ENCODE peak calls at places on chromosomes 11 and 22, in five cellular contexts. One of them, this sample, is unnamed.
A peak's percentile ranks its signal among the peaks of the same experiment; 100 is the strongest.

GRCh38 chr11:96782632-96783031 is 392.8 kb downstream of the JRKL start:
- DNase-seq in A549: no peak
- DNase-seq in A673: no peak
- DNase-seq in tibial artery: no peak
- DNase-seq in esophagus squamous epithelium: no peak
- DNase-seq in this sample: no peak

GRCh38 chr11:76240143-76240505 is 33.8 kb upstream of the WNT11 start:
- DNase-seq in A549: no peak
- DNase-seq in A673: no peak
- DNase-seq in tibial artery: no peak
- DNase-seq in esophagus squamous epithelium: no peak
- DNase-seq in this sample: no peak

GRCh38 chr11:34180045-34180813 is 74.8 kb downstream of the NAT10 start:
- DNase-seq in A549: no peak
- DNase-seq in A673: no peak
- DNase-seq in tibial artery: no peak
- DNase-seq in esophagus squamous epithelium: no peak
- DNase-seq in this sample: peak; percentile 36

GRCh38 chr11:57121996-57122395 is 59.8 kb upstream of the LRRC55 start:
- DNase-seq in A549: no peak
- DNase-seq in A673: no peak
- DNase-seq in tibial artery: no peak
- DNase-seq in esophagus squamous epithelium: no peak
- DNase-seq in this sample: no peak

GRCh38 chr11:95688015-95688414 is 101.6 kb downstream of the FAM76B start:
- DNase-seq in A549: no peak
- DNase-seq in A673: no peak
- DNase-seq in tibial artery: no peak
- DNase-seq in esophagus squamous epithelium: no peak
- DNase-seq in this sample: no peak

GRCh38 chr11:93116641-93117577 is 80.9 kb downstream of the SLC36A4 start:
- DNase-seq in A549: no peak
- DNase-seq in A673: no peak
- DNase-seq in tibial artery: no peak
- DNase-seq in esophagus squamous epithelium: no peak
- DNase-seq in this sample: no peak

GRCh38 chr11:70077411-70078094 is 564 bp upstream of the ANO1 start:
- DNase-seq in A549: no peak
- DNase-seq in A673: no peak
- DNase-seq in tibial artery: peak; percentile 66
- DNase-seq in esophagus squamous epithelium: no peak
- DNase-seq in this sample: no peak

GRCh38 chr11:94755494-94755893 is 12.7 kb upstream of the AMOTL1 start:
- DNase-seq in A549: no peak
- DNase-seq in A673: no peak
- DNase-seq in tibial artery: no peak
- DNase-seq in esophagus squamous epithelium: no peak
- DNase-seq in this sample: no peak

GRCh38 chr11:85167471-85167870 is 459.7 kb downstream of the DLG2 start:
- DNase-seq in A549: no peak
- DNase-seq in A673: no peak
- DNase-seq in tibial artery: no peak
- DNase-seq in esophagus squamous epithelium: no peak
- DNase-seq in this sample: no peak

GRCh38 chr22:43017525-43018290 is 2.8 kb upstream of the PACSIN2 start:
- DNase-seq in A549: no peak
- DNase-seq in A673: no peak
- DNase-seq in tibial artery: no peak
- DNase-seq in esophagus squamous epithelium: no peak
- DNase-seq in this sample: no peak

GRCh38 chr11:40183073-40184064 is 1276.1 kb downstream of the LRRC4C start:
- DNase-seq in A549: no peak
- DNase-seq in A673: no peak
- DNase-seq in tibial artery: no peak
- DNase-seq in esophagus squamous epithelium: no peak
- DNase-seq in this sample: no peak

GRCh38 chr11:64842851-64843841 is 1.3 kb downstream of the CDC42BPG start:
- DNase-seq in A549: peak; percentile 59
- DNase-seq in A673: no peak
- DNase-seq in tibial artery: no peak
- DNase-seq in esophagus squamous epithelium: no peak
- DNase-seq in this sample: no peak

GRCh38 chr11:87454246-87454645 is 416.5 kb downstream of the TMEM135 start:
- DNase-seq in A549: no peak
- DNase-seq in A673: no peak
- DNase-seq in tibial artery: no peak
- DNase-seq in esophagus squamous epithelium: no peak
- DNase-seq in this sample: no peak

GRCh38 chr22:24494535-24495364 is at the start of gene UPB1:
- DNase-seq in A549: no peak
- DNase-seq in A673: no peak
- DNase-seq in tibial artery: no peak
- DNase-seq in esophagus squamous epithelium: no peak
- DNase-seq in this sample: no peak

GRCh38 chr11:3006505-3007260 is 14.6 kb upstream of the NAP1L4 start:
- DNase-seq in A549: no peak
- DNase-seq in A673: peak; percentile 53
- DNase-seq in tibial artery: peak; percentile 61
- DNase-seq in esophagus squamous epithelium: no peak
- DNase-seq in this sample: no peak

GRCh38 chr22:44828193-44828592 is 75.8 kb downstream of the ARHGAP8 start:
- DNase-seq in A549: peak; percentile 25
- DNase-seq in A673: peak; percentile 35
- DNase-seq in tibial artery: no peak
- DNase-seq in esophagus squamous epithelium: no peak
- DNase-seq in this sample: no peak

GRCh38 chr11:69321877-69322350 is 28.0 kb downstream of the MYEOV start:
- DNase-seq in A549: no peak
- DNase-seq in A673: no peak
- DNase-seq in tibial artery: peak; percentile 72
- DNase-seq in esophagus squamous epithelium: no peak
- DNase-seq in this sample: no peak

GRCh38 chr11:126268361-126268707 is 361 bp downstream of the SRPRA start:
- DNase-seq in A549: no peak
- DNase-seq in A673: no peak
- DNase-seq in tibial artery: no peak
- DNase-seq in esophagus squamous epithelium: no peak
- DNase-seq in this sample: no peak

GRCh38 chr11:119377112-119377901 is 4.2 kb downstream of the USP2 start:
- DNase-seq in A549: no peak
- DNase-seq in A673: no peak
- DNase-seq in tibial artery: peak; percentile 61
- DNase-seq in esophagus squamous epithelium: no peak
- DNase-seq in this sample: no peak

GRCh38 chr11:18071098-18071705 is 25.1 kb upstream of the TPH1 start:
- DNase-seq in A549: no peak
- DNase-seq in A673: no peak
- DNase-seq in tibial artery: no peak
- DNase-seq in esophagus squamous epithelium: no peak
- DNase-seq in this sample: no peak

GRCh38 chr11:18078909-18079308 is 27.0 kb downstream of the SAAL1 start:
- DNase-seq in A549: no peak
- DNase-seq in A673: no peak
- DNase-seq in tibial artery: no peak
- DNase-seq in esophagus squamous epithelium: no peak
- DNase-seq in this sample: no peak

GRCh38 chr11:18080451-18080850 is 25.4 kb downstream of the SAAL1 start:
- DNase-seq in A549: no peak
- DNase-seq in A673: no peak
- DNase-seq in tibial artery: no peak
- DNase-seq in esophagus squamous epithelium: no peak
- DNase-seq in this sample: no peak

DNA sequence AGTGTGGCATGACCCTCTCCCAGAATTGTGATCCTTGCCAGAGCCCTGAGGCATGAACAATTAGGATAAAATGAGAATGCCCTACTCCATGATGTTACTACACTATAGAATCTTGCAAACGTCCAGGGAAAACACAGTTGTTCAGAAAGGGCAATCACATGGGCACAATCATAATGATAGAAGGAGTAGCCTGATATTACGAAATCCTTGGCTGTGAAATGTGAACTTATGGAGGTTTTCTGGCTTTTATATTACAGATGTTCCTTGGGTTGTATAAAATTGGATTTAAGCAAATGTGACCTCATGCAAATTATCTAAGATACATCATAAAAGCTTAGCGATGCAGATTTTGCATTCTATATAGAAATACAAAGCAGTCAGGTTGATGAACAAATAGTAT is 29.4 kb upstream of the TPH1 start:
- DNase-seq in A549: no peak
- DNase-seq in A673: no peak
- DNase-seq in tibial artery: no peak
- DNase-seq in esophagus squamous epithelium: no peak
- DNase-seq in this sample: no peak
- H3K4me3 ChIP-seq in A549: no peak overlapping the region
- H3K4me3 ChIP-seq in A673: no peak overlapping the region
- H3K4me3 ChIP-seq in tibial artery: no peak overlapping the region
- H3K4me3 ChIP-seq in esophagus squamous epithelium: no peak overlapping the region
- H3K4me3 ChIP-seq in this sample: no peak overlapping the region

GRCh38 chr22:49600452-49600847 is 227.2 kb downstream of the BRD1 start:
- DNase-seq in A549: no peak
- DNase-seq in A673: no peak
- DNase-seq in tibial artery: peak; percentile 32
- DNase-seq in esophagus squamous epithelium: no peak
- DNase-seq in this sample: no peak
- H3K4me1 ChIP-seq in A549: no peaks in the 10 kb centered on the region
- H3K4me1 ChIP-seq in A673: no peaks in the 10 kb centered on the region
- H3K4me1 ChIP-seq in tibial artery: no peaks in the 10 kb centered on the region
- H3K4me1 ChIP-seq in esophagus squamous epithelium: no peaks in the 10 kb centered on the region
- H3K4me1 ChIP-seq in this sample: no peaks in the 10 kb centered on the region

GRCh38 chr11:91243065-91243464 is 981.6 kb upstream of the FAT3 start:
- DNase-seq in A549: no peak
- DNase-seq in A673: no peak
- DNase-seq in tibial artery: no peak
- DNase-seq in esophagus squamous epithelium: no peak
- DNase-seq in this sample: no peak

GRCh38 chr11:91244921-91245320 is 979.7 kb upstream of the FAT3 start:
- DNase-seq in A549: no peak
- DNase-seq in A673: no peak
- DNase-seq in tibial artery: no peak
- DNase-seq in esophagus squamous epithelium: no peak
- DNase-seq in this sample: no peak

GRCh38 chr11:91243630-91244029 is 981.0 kb upstream of the FAT3 start:
- DNase-seq in A549: no peak
- DNase-seq in A673: peak; percentile 54
- DNase-seq in tibial artery: no peak
- DNase-seq in esophagus squamous epithelium: no peak
- DNase-seq in this sample: no peak

GRCh38 chr11:91248199-91248807 is 976.3 kb upstream of the FAT3 start:
- DNase-seq in A549: peak; percentile 57
- DNase-seq in A673: peak; percentile 78
- DNase-seq in tibial artery: no peak
- DNase-seq in esophagus squamous epithelium: no peak
- DNase-seq in this sample: no peak
- TF ChIP-seq CTCF in A549: peak; percentile 75
- TF ChIP-seq CTCF in A673: peak; percentile 93
- TF ChIP-seq CTCF in tibial artery: peak; percentile 62
- TF ChIP-seq CTCF in esophagus squamous epithelium: peak; percentile 11
- TF ChIP-seq CTCF in this sample: peak; percentile 50

GRCh38 chr22:39205344-39206021 is 39.3 kb downstream of the PDGFB start:
- DNase-seq in A549: peak; percentile 65
- DNase-seq in A673: no peak
- DNase-seq in tibial artery: peak; percentile 47
- DNase-seq in esophagus squamous epithelium: no peak
- DNase-seq in this sample: no peak
- H3K4me3 ChIP-seq in A549: no peak overlapping the region
- H3K4me3 ChIP-seq in A673: no peak overlapping the region
- H3K4me3 ChIP-seq in tibial artery: no peak overlapping the region
- H3K4me3 ChIP-seq in esophagus squamous epithelium: no peak overlapping the region
- H3K4me3 ChIP-seq in this sample: no peak overlapping the region

GRCh38 chr11:36034572-36035331 is 90.9 kb downstream of the LDLRAD3 start:
- DNase-seq in A549: peak; percentile 45
- DNase-seq in A673: no peak
- DNase-seq in tibial artery: no peak
- DNase-seq in esophagus squamous epithelium: no peak
- DNase-seq in this sample: no peak

GRCh38 chr11:36027731-36028130 is 83.9 kb downstream of the LDLRAD3 start:
- DNase-seq in A549: no peak
- DNase-seq in A673: no peak
- DNase-seq in tibial artery: no peak
- DNase-seq in esophagus squamous epithelium: no peak
- DNase-seq in this sample: peak; percentile 43

GRCh38 chr11:36033936-36034335 is 90.1 kb downstream of the LDLRAD3 start:
- DNase-seq in A549: no peak
- DNase-seq in A673: no peak
- DNase-seq in tibial artery: no peak
- DNase-seq in esophagus squamous epithelium: no peak
- DNase-seq in this sample: no peak

GRCh38 chr11:36033082-36033751 is 89.4 kb downstream of the LDLRAD3 start:
- DNase-seq in A549: no peak
- DNase-seq in A673: no peak
- DNase-seq in tibial artery: no peak
- DNase-seq in esophagus squamous epithelium: no peak
- DNase-seq in this sample: no peak

GRCh38 chr11:36030707-36031365 is 87.0 kb downstream of the LDLRAD3 start:
- DNase-seq in A549: no peak
- DNase-seq in A673: peak; percentile 40
- DNase-seq in tibial artery: no peak
- DNase-seq in esophagus squamous epithelium: no peak
- DNase-seq in this sample: no peak
- H3K4me1 ChIP-seq in A549: peaks cover 21% of the 10 kb centered on the region
- H3K4me1 ChIP-seq in A673: peaks cover 4% of the 10 kb centered on the region
- H3K4me1 ChIP-seq in tibial artery: peaks cover 20% of the 10 kb centered on the region
- H3K4me1 ChIP-seq in esophagus squamous epithelium: peaks cover 19% of the 10 kb centered on the region
- H3K4me1 ChIP-seq in this sample: peaks cover 14% of the 10 kb centered on the region

GRCh38 chr11:109853156-109853776 is 239.9 kb upstream of the ZC3H12C start:
- DNase-seq in A549: peak; percentile 67
- DNase-seq in A673: peak; percentile 89
- DNase-seq in tibial artery: no peak
- DNase-seq in esophagus squamous epithelium: no peak
- DNase-seq in this sample: no peak
- TF ChIP-seq CTCF in A549: peak; percentile 52
- TF ChIP-seq CTCF in A673: peak; percentile 89
- TF ChIP-seq CTCF in tibial artery: peak; percentile 28
- TF ChIP-seq CTCF in esophagus squamous epithelium: peak; percentile 49
- TF ChIP-seq CTCF in this sample: peak; percentile 51

GRCh38 chr22:29377979-29378378 is 10.4 kb downstream of the AP1B1 start:
- DNase-seq in A549: no peak
- DNase-seq in A673: no peak
- DNase-seq in tibial artery: no peak
- DNase-seq in esophagus squamous epithelium: no peak
- DNase-seq in this sample: no peak

GRCh38 chr22:29380032-29380781 is 8.2 kb downstream of the AP1B1 start:
- DNase-seq in A549: no peak
- DNase-seq in A673: no peak
- DNase-seq in tibial artery: no peak
- DNase-seq in esophagus squamous epithelium: no peak
- DNase-seq in this sample: no peak

GRCh38 chr22:29382575-29383328 is 5.6 kb downstream of the AP1B1 start:
- DNase-seq in A549: no peak
- DNase-seq in A673: no peak
- DNase-seq in tibial artery: peak; percentile 59
- DNase-seq in esophagus squamous epithelium: no peak
- DNase-seq in this sample: no peak

GRCh38 chr22:29379258-29379657 is 9.1 kb downstream of the AP1B1 start:
- DNase-seq in A549: no peak
- DNase-seq in A673: no peak
- DNase-seq in tibial artery: no peak
- DNase-seq in esophagus squamous epithelium: no peak
- DNase-seq in this sample: no peak

GRCh38 chr22:29380856-29381255 is 7.5 kb downstream of the AP1B1 start:
- DNase-seq in A549: no peak
- DNase-seq in A673: no peak
- DNase-seq in tibial artery: no peak
- DNase-seq in esophagus squamous epithelium: no peak
- DNase-seq in this sample: no peak
- H3K4me3 ChIP-seq in A549: no peak overlapping the region
- H3K4me3 ChIP-seq in A673: no peak overlapping the region
- H3K4me3 ChIP-seq in tibial artery: no peak overlapping the region
- H3K4me3 ChIP-seq in esophagus squamous epithelium: no peak overlapping the region
- H3K4me3 ChIP-seq in this sample: no peak overlapping the region

This sample was measured in psoas muscle.